ENCODE peak calls at places on chromosomes 4 and X, in five cellular contexts. I, X, W, V and L are unnamed samples.
A peak's percentile ranks its signal among the peaks of the same experiment; 100 is the strongest.

GRCh38 chr4:157270108-157270507 is 49.6 kb downstream of the GRIA2 start:
- DNase-seq in W (no peak), I (no peak), X (no peak), V (no peak), L (no peak)

GRCh38 chr4:52038109-52038912 is at the start of gene SGCB:
- DNase-seq in I (peak; percentile 78), W (peak; percentile 37), X (peak; percentile 64), V (peak; percentile 85), L (peak; percentile 88)

GRCh38 chr4:17142232-17142711 is 243.8 kb upstream of the LDB2 start:
- DNase-seq in V (no peak), X (no peak), W (no peak), I (no peak), L (no peak)

GRCh38 chr4:109947457-109947856 is 34.8 kb downstream of the EGF start:
- DNase-seq in X (no peak), I (no peak), V (no peak), W (no peak), L (no peak)

GRCh38 chr4:78065514-78066192 is 8.5 kb downstream of the FRAS1 start:
- DNase-seq in V (no peak), X (no peak), W (no peak), I (no peak), L (no peak)

GRCh38 chr4:38757945-38758344 is 24.8 kb downstream of the TLR10 start:
- DNase-seq in V (peak; percentile 15), X (no peak), I (no peak), W (no peak), L (no peak)

GRCh38 chrX:8864151-8864550 is 63.0 kb upstream of the FAM9A start:
- DNase-seq in V (peak; percentile 25), X (no peak), W (no peak), I (no peak), L (no peak)

GRCh38 chr4:45662996-45663395 is 460.9 kb downstream of the GABRG1 start:
- DNase-seq in W (no peak), X (no peak), I (no peak), V (peak; percentile 13), L (peak; percentile 40)

GRCh38 chr4:85086721-85087120 is 120.2 kb upstream of the WDFY3 start:
- DNase-seq in X (no peak), I (no peak), V (no peak), W (no peak), L (no peak)

GRCh38 chrX:149267878-149268813 is 237.0 kb downstream of the IDS start:
- DNase-seq in V (no peak), W (no peak), I (no peak), X (no peak), L (no peak)

GRCh38 chr4:76210502-76210901 is 3.1 kb downstream of the SCARB2 start:
- DNase-seq in V (no peak), X (no peak), W (no peak), I (no peak), L (no peak)

GRCh38 chr4:76212851-76213414 is 691 bp downstream of the SCARB2 start:
- DNase-seq in W (peak; percentile 20), X (no peak), I (no peak), V (peak; percentile 25), L (no peak)

GRCh38 chr4:76211769-76212168 is 1.9 kb downstream of the SCARB2 start:
- DNase-seq in W (no peak), X (no peak), I (no peak), V (no peak), L (no peak)

GRCh38 chr4:76213415-76214268 is at the start of gene SCARB2:
- DNase-seq in W (peak; percentile 60), I (peak; percentile 94), X (peak; percentile 85), V (peak; percentile 91), L (peak; percentile 97)

GRCh38 chr4:76212301-76212700 is 1.3 kb downstream of the SCARB2 start:
- DNase-seq in W (no peak), I (no peak), X (no peak), V (no peak), L (no peak)
- H3K4me3 ChIP-seq in W (peak overlapping the region; percentile 78), I (peak overlapping the region; percentile 97), X (peak overlapping the region; percentile 76), V (peak overlapping the region; percentile 70), L (peak overlapping the region; percentile 87)

GRCh38 chr4:48343035-48343434 is 1.7 kb downstream of the SLAIN2 start:
- DNase-seq in V (peak; percentile 10), I (no peak), X (no peak), W (no peak), L (no peak)
- H3K9me3 ChIP-seq in V (no peaks in the 10 kb centered on the region), I (no peaks in the 10 kb centered on the region), X (no peaks in the 10 kb centered on the region), W (no peaks in the 10 kb centered on the region), L (no peaks in the 10 kb centered on the region)

GRCh38 chr4:41212221-41213203 is 1.8 kb downstream of the APBB2 start:
- DNase-seq in I (peak; percentile 74), V (peak; percentile 36), X (no peak), W (peak; percentile 62), L (peak; percentile 47)
- TF ChIP-seq CTCF in I (peak; percentile 33), V (peak; percentile 63), X (peak; percentile 21), W (peak; percentile 65), L (peak; percentile 50)

GRCh38 chr4:6932918-6933317 is 23.3 kb downstream of the TBC1D14 start:
- DNase-seq in V (no peak), W (no peak), I (no peak), X (no peak), L (no peak)

GRCh38 chr4:6928067-6928466 is 18.4 kb downstream of the TBC1D14 start:
- DNase-seq in X (no peak), I (no peak), V (no peak), W (no peak), L (no peak)

GRCh38 chr4:6929339-6929734 is 19.7 kb downstream of the TBC1D14 start:
- DNase-seq in W (no peak), I (no peak), X (no peak), V (no peak), L (no peak)

GRCh38 chr4:6932475-6932874 is 22.8 kb downstream of the TBC1D14 start:
- DNase-seq in V (no peak), I (no peak), X (no peak), W (no peak), L (no peak)

GRCh38 chr4:6929735-6930464 is 20.3 kb downstream of the TBC1D14 start:
- DNase-seq in W (no peak), X (no peak), V (peak; percentile 55), I (no peak), L (no peak)
- H3K4me3 ChIP-seq in W (no peak overlapping the region), X (no peak overlapping the region), V (no peak overlapping the region), I (no peak overlapping the region), L (no peak overlapping the region)

GRCh38 chrX:44927398-44927797 is 54.4 kb downstream of the KDM6A start:
- DNase-seq in V (no peak), W (no peak), X (no peak), I (no peak), L (no peak)
- H3K9me3 ChIP-seq in V (peaks cover 17% of the 10 kb centered on the region), W (no peaks in the 10 kb centered on the region), X (no peaks in the 10 kb centered on the region), I (no peaks in the 10 kb centered on the region), L (no peaks in the 10 kb centered on the region)

GRCh38 chr4:32462944-32463343 is 1742.8 kb downstream of the PCDH7 start:
- DNase-seq in I (no peak), X (no peak), V (peak; percentile 33), W (no peak), L (no peak)
- TF ChIP-seq CTCF in I (no peak), X (no peak), V (peak; percentile 63), W (no peak), L (peak; percentile 23)

DNA sequence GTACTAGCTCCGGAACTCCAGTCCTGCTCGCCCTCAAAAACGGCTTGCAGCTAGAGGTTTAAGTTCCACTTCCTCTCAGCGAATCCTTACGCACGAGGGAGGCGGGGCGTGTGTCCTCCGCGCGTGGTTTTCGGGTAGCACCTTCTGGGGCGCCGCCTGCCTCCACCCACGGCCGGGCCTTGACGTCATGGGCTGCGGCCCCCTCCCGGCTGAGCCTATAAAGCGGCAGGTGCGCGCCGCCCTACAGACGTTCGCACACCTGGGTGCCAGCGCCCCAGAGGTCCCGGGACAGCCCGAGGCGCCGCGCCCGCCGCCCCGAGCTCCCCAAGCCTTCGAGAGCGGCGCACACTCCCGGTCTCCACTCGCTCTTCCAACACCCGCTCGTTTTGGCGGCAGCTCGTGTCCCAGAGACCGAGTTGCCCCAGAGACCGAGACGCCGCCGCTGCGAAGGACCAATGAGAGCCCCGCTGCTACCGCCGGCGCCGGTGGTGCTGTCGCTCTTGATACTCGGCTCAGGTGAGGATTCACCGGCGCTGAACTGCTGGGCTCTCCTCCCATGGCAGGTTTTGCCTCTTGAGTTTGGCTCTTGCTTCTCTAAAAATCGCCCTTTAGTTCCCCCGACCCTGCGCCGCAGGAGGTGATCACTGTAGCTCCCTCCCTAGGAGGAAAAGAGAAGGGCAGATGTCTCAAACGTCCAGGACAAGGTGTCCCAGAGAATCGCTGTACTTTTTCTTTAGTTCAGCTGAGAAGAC is at the start of gene AREG:
- DNase-seq in I (peak; percentile 90), V (peak; percentile 78), W (peak; percentile 60), X (peak; percentile 89), L (peak; percentile 94)
- H3K4me3 ChIP-seq in I (peak within 1 kb of the TSS; percentile 67), V (peak within 1 kb of the TSS; percentile 52), W (peak within 1 kb of the TSS; percentile 86), X (peak within 1 kb of the TSS; percentile 44), L (peak within 1 kb of the TSS; percentile 77)

GRCh38 chr4:8540586-8540985 is 39.6 kb upstream of the GPR78 start:
- DNase-seq in V (no peak), X (no peak), I (no peak), W (no peak), L (peak; percentile 22)

GRCh38 chr4:8539661-8540060 is 40.5 kb upstream of the GPR78 start:
- DNase-seq in W (no peak), X (no peak), V (no peak), I (no peak), L (no peak)

GRCh38 chr4:8540072-8540471 is 40.1 kb upstream of the GPR78 start:
- DNase-seq in X (no peak), V (no peak), W (no peak), I (no peak), L (peak; percentile 6)

GRCh38 chr4:8538076-8538702 is 42.0 kb upstream of the GPR78 start:
- DNase-seq in V (no peak), W (no peak), X (no peak), I (no peak), L (no peak)

GRCh38 chr4:8538703-8539567 is 41.3 kb upstream of the GPR78 start:
- DNase-seq in X (no peak), W (peak; percentile 62), V (no peak), I (no peak), L (peak; percentile 68)
- H3K9me3 ChIP-seq in X (no peaks in the 10 kb centered on the region), W (no peaks in the 10 kb centered on the region), V (no peaks in the 10 kb centered on the region), I (no peaks in the 10 kb centered on the region), L (no peaks in the 10 kb centered on the region)

DNA sequence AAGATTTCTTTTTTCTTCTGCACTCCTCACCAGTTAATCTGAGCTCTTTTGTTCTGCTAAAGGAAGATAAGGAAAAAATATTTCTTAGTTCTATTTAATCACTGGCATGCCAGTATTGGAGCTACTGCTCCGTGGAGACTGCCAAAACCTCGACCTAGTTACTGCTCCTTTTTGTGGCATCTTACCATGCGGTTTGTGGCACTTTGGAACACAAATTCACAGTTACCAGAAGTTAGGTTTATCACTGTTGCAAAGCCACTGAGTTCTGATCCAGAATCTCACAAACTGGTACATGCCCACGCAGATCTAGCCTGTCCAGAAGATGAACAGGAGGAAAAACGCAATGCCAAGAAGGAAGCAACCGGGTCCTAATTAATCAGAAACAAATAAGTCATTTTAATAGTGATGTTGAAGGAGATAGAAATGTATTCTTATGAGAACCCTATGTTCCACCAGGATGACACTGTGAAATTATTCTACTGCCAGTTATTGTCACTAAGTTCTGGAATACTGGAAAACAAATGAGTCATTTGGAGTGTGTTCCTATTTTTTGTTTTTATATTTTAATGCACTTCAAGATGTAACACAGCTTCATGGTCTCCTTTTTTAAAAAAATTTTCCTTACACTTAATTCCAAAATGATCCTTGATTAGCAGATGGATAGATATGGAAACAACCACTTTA is 106.8 kb upstream of the GK2 start:
- DNase-seq in V (no peak), X (no peak), W (no peak), I (no peak), L (no peak)
- TF ChIP-seq CTCF in V (no peak), X (no peak), W (no peak), I (no peak), L (no peak)